ENCODE peak calls at places on chromosomes 12 and 14, in five cellular contexts. O is NCI-H69; Y is activated CD4-positive, alpha-beta T cell treated with anti-CD3 and anti-CD28 coated beads for 1 hour; I is AG08395; D is aorta. Q is an unnamed sample.
A peak's percentile ranks its signal among the peaks of the same experiment; 100 is the strongest.

GRCh38 chr12:24820872-24821271 is 128.0 kb downstream of the BCAT1 start:
- DNase-seq in O (no peak), Y (no peak), I (peak; percentile 15), D (no peak), Q (no peak)

GRCh38 chr12:120249875-120250795 is 15.4 kb downstream of the PXN start:
- DNase-seq in O (no peak), Y (no peak), I (no peak), D (peak; percentile 88), Q (no peak)

GRCh38 chr12:110270125-110270962 is 10.7 kb upstream of the ATP2A2 start:
- DNase-seq in O (peak; percentile 98), Y (no peak), I (peak; percentile 53), D (peak; percentile 37), Q (no peak)

GRCh38 chr14:48125654-48126053 is 450.2 kb upstream of the MDGA2 start:
- DNase-seq in O (peak; percentile 94), Y (no peak), I (no peak), D (no peak), Q (no peak)

GRCh38 chr14:104443391-104444158 is 136.0 kb upstream of the C14orf180 start:
- DNase-seq in O (peak; percentile 47), Y (no peak), I (no peak), D (peak; percentile 61), Q (peak; percentile 12)

GRCh38 chr14:22460461-22461195 is 128.4 kb downstream of the DAD1 start:
- DNase-seq in O (no peak), Y (no peak), I (no peak), D (no peak), Q (no peak)

GRCh38 chr12:124233846-124234620 is 60.9 kb upstream of the RFLNA start:
- DNase-seq in O (peak; percentile 61), Y (no peak), I (peak; percentile 16), D (no peak), Q (no peak)

GRCh38 chr12:88472248-88472647 is 108.0 kb downstream of the KITLG start:
- DNase-seq in O (peak; percentile 80), Y (no peak), I (no peak), D (no peak), Q (no peak)

GRCh38 chr12:131162113-131162512 is 208.4 kb downstream of the ADGRD1 start:
- DNase-seq in O (no peak), Y (no peak), I (no peak), D (no peak), Q (no peak)

GRCh38 chr12:20305470-20305869 is 62.9 kb upstream of the PDE3A start:
- DNase-seq in O (no peak), Y (no peak), I (no peak), D (no peak), Q (no peak)

GRCh38 chr14:68089146-68089715 is 269.7 kb downstream of the RAD51B start:
- DNase-seq in O (peak; percentile 99), Y (no peak), I (no peak), D (no peak), Q (no peak)

GRCh38 chr12:53561590-53561953 is 54.3 kb upstream of the NPFF start:
- DNase-seq in O (peak; percentile 22), Y (no peak), I (peak; percentile 87), D (no peak), Q (no peak)

GRCh38 chr14:49931523-49931922 is 38.6 kb downstream of the ARF6 start:
- DNase-seq in O (no peak), Y (no peak), I (no peak), D (no peak), Q (no peak)

GRCh38 chr12:109738878-109739665 is 25.4 kb downstream of the FAM222A start:
- DNase-seq in O (no peak), Y (no peak), I (peak; percentile 40), D (peak; percentile 59), Q (no peak)

GRCh38 chr12:77062846-77063461 is 2.4 kb downstream of the E2F7 start:
- DNase-seq in O (no peak), Y (no peak), I (no peak), D (no peak), Q (no peak)